ENCODE peak calls at places on chromosomes 6 and 20, in eight cellular contexts. Y is H1, I is HCT116, Q is tibial artery, J is stomach, L is Caco-2, D is endodermal cell, M is esophagus squamous epithelium. E is an unnamed sample.

GRCh38 chr6:41702089-41702745 is 33.2 kb downstream of the TFEB start:
- DNase-seq in Y (no peak), I (no peak), Q (no peak), J (no peak), L (no peak), D (no peak), M (no peak), E (no peak)

GRCh38 chr6:39507331-39507998 is 185.0 kb upstream of the KCNK16 start:
- DNase-seq in Y (no peak), I (no peak), Q (no peak), J (no peak), L (no peak), D (no peak), M (no peak), E (no peak)

GRCh38 chr6:167161895-167162467 is 4.2 kb upstream of the GPR31 start:
- DNase-seq in Y (no peak), I (no peak), Q (no peak), J (no peak), L (no peak), D (no peak), M (no peak), E (no peak)

GRCh38 chr6:16355699-16356481 is 117.5 kb downstream of the GMPR start:
- DNase-seq in Y (no peak), I (no peak), Q (no peak), J (no peak), L (no peak), D (peak; percentile 61), M (no peak), E (no peak)

GRCh38 chr6:53702316-53702715 is 36.8 kb upstream of the KLHL31 start:
- DNase-seq in Y (no peak), I (no peak), Q (no peak), J (no peak), L (no peak), D (no peak), M (no peak), E (no peak)

GRCh38 chr6:170049641-170050491 is 241.0 kb downstream of the DLL1 start:
- DNase-seq in Y (no peak), I (no peak), Q (peak; percentile 48), J (peak; percentile 62), L (no peak), D (no peak), M (no peak), E (peak; percentile 94)

GRCh38 chr6:125944434-125944816 is 12.1 kb upstream of the HINT3 start:
- DNase-seq in Y (no peak), I (no peak), Q (peak; percentile 77), J (peak; percentile 90), L (no peak), D (no peak), M (no peak), E (no peak)

GRCh38 chr6:44335631-44336030 is 6.8 kb upstream of the SPATS1 start:
- DNase-seq in Y (no peak), I (no peak), Q (no peak), J (no peak), L (no peak), D (no peak), M (no peak), E (no peak)

GRCh38 chr6:71383891-71384489 is 95.4 kb downstream of the OGFRL1 start:
- DNase-seq in Y (no peak), I (peak; percentile 22), Q (no peak), J (no peak), L (peak; percentile 57), D (no peak), M (no peak), E (no peak)

GRCh38 chr6:25014806-25015560 is 79.2 kb upstream of the RIPOR2 start:
- DNase-seq in Y (no peak), I (no peak), Q (peak; percentile 70), J (no peak), L (no peak), D (no peak), M (no peak), E (no peak)

GRCh38 chr6:167806061-167806700 is 20.5 kb upstream of the AFDN start:
- DNase-seq in Y (no peak), I (no peak), Q (no peak), J (no peak), L (peak; percentile 74), D (no peak), M (no peak), E (no peak)

GRCh38 chr6:41489284-41489851 is 56.8 kb upstream of the FOXP4 start:
- DNase-seq in Y (no peak), I (no peak), Q (no peak), J (no peak), L (no peak), D (peak; percentile 68), M (no peak), E (no peak)

GRCh38 chr6:166470863-166471410 is 88.2 kb upstream of the MPC1 start:
- DNase-seq in Y (no peak), I (no peak), Q (no peak), J (no peak), L (no peak), D (no peak), M (no peak), E (no peak)

GRCh38 chr6:154229796-154230195 is 126.8 kb downstream of the IPCEF1 start:
- DNase-seq in Y (no peak), I (no peak), Q (no peak), J (no peak), L (no peak), D (no peak), M (no peak), E (no peak)

GRCh38 chr6:46486186-46486585 is 5.1 kb downstream of the RCAN2 start:
- DNase-seq in Y (no peak), I (no peak), Q (no peak), J (no peak), L (no peak), D (no peak), M (no peak), E (no peak)

GRCh38 chr6:5103250-5103649 is 18.1 kb downstream of the PPP1R3G start:
- DNase-seq in Y (no peak), I (no peak), Q (no peak), J (no peak), L (no peak), D (no peak), M (no peak), E (no peak)

GRCh38 chr20:38723069-38723981 is 961 bp upstream of the SLC32A1 start:
- DNase-seq in Y (no peak), I (no peak), Q (no peak), J (no peak), L (no peak), D (peak; percentile 74), M (no peak), E (no peak)

GRCh38 chr20:46406200-46406985 is at the start of gene ELMO2:
- DNase-seq in Y (peak; percentile 87), I (peak; percentile 89), Q (peak; percentile 99), J (peak; percentile 99), L (peak; percentile 100), D (peak; percentile 98), M (peak; percentile 91), E (peak; percentile 99)

GRCh38 chr20:61976275-61976649 is 89.4 kb downstream of the TAF4 start:
- DNase-seq in Y (no peak), I (no peak), Q (no peak), J (no peak), L (no peak), D (no peak), M (no peak), E (no peak)

DNA sequence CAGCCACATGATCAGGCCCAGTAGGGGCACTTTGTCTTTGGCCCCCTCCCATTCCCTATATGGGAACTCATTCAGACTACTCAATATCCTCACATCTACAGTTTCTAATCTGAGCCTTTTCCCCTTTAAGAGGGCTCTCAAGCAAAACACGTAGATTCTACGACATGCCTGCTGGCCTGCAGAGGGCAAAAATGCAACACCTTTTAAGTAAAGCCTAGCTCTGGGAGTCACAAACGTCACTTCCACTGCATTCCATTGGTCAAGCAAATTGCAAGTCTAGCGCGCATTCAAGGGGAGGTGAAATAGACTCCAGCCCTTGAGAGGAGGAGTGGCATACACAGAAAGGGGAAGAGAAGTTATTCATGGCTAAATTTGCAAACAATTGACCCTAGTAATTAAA is 70.6 kb downstream of the CDC40 start:
- DNase-seq in Y (no peak), I (no peak), Q (no peak), J (no peak), L (peak; percentile 48), D (peak; percentile 65), M (no peak), E (no peak)
- H3K36me3 ChIP-seq in Y (no peaks in the 10 kb centered on the region), I (no peaks in the 10 kb centered on the region), Q (peaks cover 4% of the 10 kb centered on the region), J (no peaks in the 10 kb centered on the region), L (no peaks in the 10 kb centered on the region), D (no peaks in the 10 kb centered on the region), M (no peaks in the 10 kb centered on the region), E (no peaks in the 10 kb centered on the region)

GRCh38 chr6:1611572-1612385 is 2.1 kb downstream of the FOXC1 start:
- DNase-seq in Y (no peak), I (no peak), Q (no peak), J (no peak), L (peak; percentile 57), D (peak; percentile 88), M (no peak), E (no peak)
- H3K4me1 ChIP-seq in Y (peaks cover 2% of the 10 kb centered on the region), I (peaks cover 11% of the 10 kb centered on the region), Q (peaks cover 3% of the 10 kb centered on the region), J (peaks cover 74% of the 10 kb centered on the region), L (peaks cover 7% of the 10 kb centered on the region), D (no peaks in the 10 kb centered on the region), M (peaks cover 43% of the 10 kb centered on the region), E (peaks cover 64% of the 10 kb centered on the region)

DNA sequence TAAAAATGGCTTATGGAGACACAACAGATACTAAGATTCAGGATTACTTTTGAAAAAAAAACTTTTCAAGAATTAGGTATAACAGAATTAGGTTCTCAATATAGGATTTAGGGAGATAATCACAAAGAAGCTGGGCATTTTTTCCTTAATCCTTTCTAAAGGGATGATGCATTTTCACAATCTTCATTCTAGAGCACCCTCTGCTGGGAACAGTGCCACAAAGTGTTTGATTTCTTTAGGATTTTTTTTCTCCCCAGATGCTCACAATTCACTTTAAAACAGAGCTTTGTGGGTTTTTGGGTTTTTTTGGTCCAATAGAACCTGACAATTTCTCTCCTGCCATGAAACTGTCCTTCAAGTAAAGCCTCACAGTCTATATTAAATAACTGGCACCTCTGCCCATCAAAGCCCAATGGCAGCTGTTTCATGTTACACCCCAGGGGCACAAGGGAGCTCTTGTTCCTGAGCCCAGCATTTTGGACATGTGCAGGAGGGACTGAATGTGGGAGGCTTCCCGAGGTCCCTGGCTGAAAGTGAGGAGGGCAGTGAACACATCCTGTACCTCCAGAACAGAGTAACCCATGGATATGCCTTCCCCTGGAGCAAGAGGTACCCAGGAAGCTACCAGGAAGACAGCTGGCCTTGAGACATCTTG is 39.7 kb downstream of the PREP start:
- DNase-seq in Y (no peak), I (no peak), Q (no peak), J (no peak), L (no peak), D (no peak), M (no peak), E (no peak)
- H3K36me3 ChIP-seq in Y (peaks cover 11% of the 10 kb centered on the region), I (peaks cover 4% of the 10 kb centered on the region), Q (peaks cover 25% of the 10 kb centered on the region), J (peaks cover 59% of the 10 kb centered on the region), L (no peaks in the 10 kb centered on the region), D (peaks cover 38% of the 10 kb centered on the region), M (peaks cover 77% of the 10 kb centered on the region), E (peaks cover 37% of the 10 kb centered on the region)

DNA sequence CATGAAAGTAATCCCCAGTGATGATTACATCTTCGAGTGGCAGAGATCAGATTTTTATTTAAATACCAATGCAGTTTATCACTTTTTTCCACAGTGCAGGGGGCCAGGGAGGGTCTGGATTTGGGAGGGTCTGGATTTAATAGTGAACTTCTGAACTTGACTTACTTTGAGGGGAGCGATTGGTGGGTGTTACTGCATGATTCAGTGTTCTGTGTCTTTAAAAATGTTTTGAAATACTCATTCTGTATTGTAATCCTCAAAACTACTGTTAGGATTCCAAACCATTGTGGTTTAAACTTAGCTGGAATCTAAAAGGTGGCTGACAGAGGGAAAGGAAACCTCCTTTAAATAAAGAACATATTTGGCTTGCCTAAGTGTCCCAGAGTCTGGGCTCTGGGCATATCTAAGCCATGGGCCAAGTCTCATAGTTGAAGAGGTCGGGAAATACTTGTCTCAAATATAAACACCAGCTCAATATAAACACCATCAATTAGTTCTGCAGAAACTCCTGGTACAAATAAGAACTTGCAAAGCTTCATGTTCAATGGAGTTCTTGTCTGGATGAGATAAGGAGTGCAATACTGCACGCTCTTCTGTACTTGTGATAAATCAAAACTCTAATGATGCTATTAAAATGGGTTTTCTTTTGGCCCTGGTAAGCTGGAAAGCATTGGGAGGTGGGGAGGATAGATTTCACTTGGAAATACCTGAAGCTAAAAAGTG is 14.4 kb downstream of the JARID2 start:
- DNase-seq in Y (no peak), I (no peak), Q (no peak), J (no peak), L (no peak), D (no peak), M (no peak), E (no peak)
- H3K4me1 ChIP-seq in Y (peaks cover 26% of the 10 kb centered on the region), I (no peaks in the 10 kb centered on the region), Q (peaks cover 35% of the 10 kb centered on the region), J (peaks cover 91% of the 10 kb centered on the region), L (peaks cover 3% of the 10 kb centered on the region), D (peaks cover 21% of the 10 kb centered on the region), M (peaks cover 11% of the 10 kb centered on the region), E (peaks cover 60% of the 10 kb centered on the region)